ENCODE peak calls at places on chromosome 10, in seven cellular contexts. One of them, this sample, is unnamed. For H3K9me2, the result is how much of the 10 kb centered on the place peaks cover.

GRCh38 chr10:6543431-6544005 is 36.6 kb downstream of the PRKCQ start:
- DNase-seq in MM.1S: peak
- DNase-seq in HCT116: no peak
- DNase-seq in PC-9: no peak
- DNase-seq in hepatocyte: no peak
- DNase-seq in PC-3: no peak
- DNase-seq in GM23338: no peak
- DNase-seq in this sample: no peak

GRCh38 chr10:57846307-57847065 is 421.2 kb downstream of the IPMK start:
- DNase-seq in PC-3: no peak
- DNase-seq in HCT116: no peak
- DNase-seq in PC-9: no peak
- DNase-seq in GM23338: no peak
- DNase-seq in MM.1S: no peak
- DNase-seq in hepatocyte: no peak
- DNase-seq in this sample: no peak

GRCh38 chr10:49106451-49106850 is 8.9 kb downstream of the VSTM4 start:
- DNase-seq in PC-9: no peak
- DNase-seq in GM23338: no peak
- DNase-seq in MM.1S: no peak
- DNase-seq in HCT116: no peak
- DNase-seq in PC-3: no peak
- DNase-seq in hepatocyte: no peak
- DNase-seq in this sample: peak

GRCh38 chr10:22651276-22651980 is 63.0 kb downstream of the PIP4K2A start:
- DNase-seq in hepatocyte: no peak
- DNase-seq in PC-9: no peak
- DNase-seq in GM23338: no peak
- DNase-seq in MM.1S: no peak
- DNase-seq in PC-3: no peak
- DNase-seq in HCT116: no peak
- DNase-seq in this sample: no peak

GRCh38 chr10:73773152-73773879 is 8.5 kb upstream of the CHCHD1 start:
- DNase-seq in GM23338: no peak
- DNase-seq in hepatocyte: no peak
- DNase-seq in PC-3: no peak
- DNase-seq in HCT116: no peak
- DNase-seq in PC-9: no peak
- DNase-seq in MM.1S: no peak
- DNase-seq in this sample: peak

GRCh38 chr10:46515402-46516192 is 40.9 kb downstream of the GPRIN2 start:
- DNase-seq in hepatocyte: no peak
- DNase-seq in HCT116: no peak
- DNase-seq in PC-3: no peak
- DNase-seq in PC-9: no peak
- DNase-seq in MM.1S: no peak
- DNase-seq in GM23338: no peak
- DNase-seq in this sample: no peak

GRCh38 chr10:15293862-15294835 is 76.9 kb downstream of the FAM171A1 start:
- DNase-seq in MM.1S: no peak
- DNase-seq in hepatocyte: no peak
- DNase-seq in HCT116: no peak
- DNase-seq in PC-3: no peak
- DNase-seq in PC-9: no peak
- DNase-seq in GM23338: no peak
- DNase-seq in this sample: peak

GRCh38 chr10:58651040-58651439 is 138.4 kb downstream of the BICC1 start:
- DNase-seq in hepatocyte: peak
- DNase-seq in HCT116: no peak
- DNase-seq in MM.1S: no peak
- DNase-seq in GM23338: no peak
- DNase-seq in PC-3: no peak
- DNase-seq in PC-9: no peak
- DNase-seq in this sample: peak

GRCh38 chr10:22456486-22456885 is 111.2 kb downstream of the SPAG6 start:
- DNase-seq in hepatocyte: no peak
- DNase-seq in GM23338: no peak
- DNase-seq in MM.1S: no peak
- DNase-seq in PC-9: no peak
- DNase-seq in HCT116: no peak
- DNase-seq in PC-3: no peak
- DNase-seq in this sample: no peak

GRCh38 chr10:35993816-35994515 is 351.9 kb upstream of the FZD8 start:
- DNase-seq in PC-3: no peak
- DNase-seq in GM23338: no peak
- DNase-seq in HCT116: no peak
- DNase-seq in PC-9: no peak
- DNase-seq in MM.1S: no peak
- DNase-seq in hepatocyte: no peak
- DNase-seq in this sample: no peak

GRCh38 chr10:11684717-11685645 is 57.2 kb upstream of the ECHDC3 start:
- DNase-seq in PC-9: peak
- DNase-seq in MM.1S: peak
- DNase-seq in GM23338: no peak
- DNase-seq in hepatocyte: peak
- DNase-seq in HCT116: peak
- DNase-seq in PC-3: peak
- DNase-seq in this sample: peak

GRCh38 chr10:49298666-49298989 is 342 bp upstream of the C10orf71 start:
- DNase-seq in HCT116: no peak
- DNase-seq in PC-9: no peak
- DNase-seq in MM.1S: no peak
- DNase-seq in PC-3: peak
- DNase-seq in GM23338: peak
- DNase-seq in hepatocyte: no peak
- DNase-seq in this sample: peak

GRCh38 chr10:17216217-17216900 is 11.7 kb upstream of the VIM start:
- DNase-seq in HCT116: peak
- DNase-seq in hepatocyte: peak
- DNase-seq in PC-3: peak
- DNase-seq in GM23338: no peak
- DNase-seq in MM.1S: peak
- DNase-seq in PC-9: peak
- DNase-seq in this sample: peak

GRCh38 chr10:51162002-51162401 is 87.7 kb downstream of the PRKG1 start:
- DNase-seq in PC-3: no peak
- DNase-seq in GM23338: peak
- DNase-seq in HCT116: no peak
- DNase-seq in hepatocyte: no peak
- DNase-seq in MM.1S: no peak
- DNase-seq in PC-9: no peak
- DNase-seq in this sample: no peak

GRCh38 chr10:26700884-26701630 is 3.6 kb downstream of the PDSS1 start:
- DNase-seq in MM.1S: no peak
- DNase-seq in PC-9: no peak
- DNase-seq in hepatocyte: no peak
- DNase-seq in HCT116: no peak
- DNase-seq in GM23338: no peak
- DNase-seq in PC-3: no peak
- DNase-seq in this sample: no peak

DNA sequence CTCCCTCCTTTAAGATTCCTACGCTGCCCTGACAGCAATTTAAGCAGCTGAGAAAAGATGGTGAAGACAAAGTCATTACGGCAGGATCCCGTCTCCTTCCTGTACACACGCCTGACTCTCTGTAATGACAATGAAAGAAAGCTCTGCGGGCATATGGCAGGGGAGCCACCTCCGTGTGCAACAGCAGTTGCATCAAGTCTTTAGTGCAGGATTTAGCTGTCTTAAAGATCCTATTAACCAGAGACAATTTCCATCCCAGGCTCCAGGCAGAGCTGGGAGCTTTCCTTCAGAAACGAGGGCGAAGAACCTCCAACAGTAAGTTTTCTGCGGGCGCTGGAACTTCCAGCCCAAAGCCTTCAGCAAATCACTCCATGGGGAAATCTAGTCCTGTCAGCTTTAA is 75.1 kb downstream of the CTBP2 start:
- DNase-seq in PC-3: no peak
- DNase-seq in hepatocyte: no peak
- DNase-seq in MM.1S: no peak
- DNase-seq in HCT116: no peak
- DNase-seq in GM23338: no peak
- DNase-seq in PC-9: no peak
- DNase-seq in this sample: no peak
- H3K27ac ChIP-seq in PC-3: peak
- H3K27ac ChIP-seq in hepatocyte: peak
- H3K27ac ChIP-seq in MM.1S: no peak
- H3K27ac ChIP-seq in HCT116: peak
- H3K27ac ChIP-seq in GM23338: peak
- H3K27ac ChIP-seq in PC-9: peak
- H3K27ac ChIP-seq in this sample: no peak

DNA sequence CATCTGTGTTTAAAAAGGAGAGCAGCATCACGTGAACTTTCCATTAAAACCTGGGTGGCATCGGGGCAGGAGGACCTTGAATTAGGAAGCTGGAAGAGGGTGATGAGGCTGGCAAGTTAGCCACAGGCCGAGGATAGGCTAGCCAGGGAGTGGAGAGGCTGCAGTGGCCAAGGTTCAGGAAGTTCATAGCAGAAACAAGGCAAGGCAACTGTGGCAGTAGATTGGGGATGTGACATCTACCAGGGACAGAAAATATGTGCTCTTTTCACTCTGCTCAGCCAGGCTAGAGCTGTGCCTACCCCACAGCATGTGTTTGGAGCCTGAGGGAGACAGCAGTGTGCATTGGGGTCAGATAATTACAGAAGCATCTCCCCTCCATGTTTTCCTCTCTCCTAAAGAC is 2.2 kb upstream of the INPP5F start:
- DNase-seq in GM23338: no peak
- DNase-seq in hepatocyte: no peak
- DNase-seq in MM.1S: no peak
- DNase-seq in HCT116: no peak
- DNase-seq in PC-3: no peak
- DNase-seq in PC-9: no peak
- DNase-seq in this sample: no peak
- H3K9me2 ChIP-seq in GM23338: under half
- H3K9me2 ChIP-seq in hepatocyte: under half
- H3K9me2 ChIP-seq in MM.1S: under half
- H3K9me2 ChIP-seq in HCT116: under half
- H3K9me2 ChIP-seq in PC-3: under half
- H3K9me2 ChIP-seq in PC-9: under half
- H3K9me2 ChIP-seq in this sample: under half

GRCh38 chr10:117546020-117546629 is 3.6 kb downstream of the EMX2 start:
- DNase-seq in HCT116: no peak
- DNase-seq in MM.1S: no peak
- DNase-seq in GM23338: peak
- DNase-seq in PC-3: no peak
- DNase-seq in hepatocyte: no peak
- DNase-seq in PC-9: no peak
- DNase-seq in this sample: peak

GRCh38 chr10:117545141-117546019 is 2.8 kb downstream of the EMX2 start:
- DNase-seq in PC-3: no peak
- DNase-seq in HCT116: no peak
- DNase-seq in hepatocyte: no peak
- DNase-seq in MM.1S: no peak
- DNase-seq in GM23338: peak
- DNase-seq in PC-9: no peak
- DNase-seq in this sample: peak

GRCh38 chr10:117543999-117544728 is 1.6 kb downstream of the EMX2 start:
- DNase-seq in MM.1S: no peak
- DNase-seq in PC-9: no peak
- DNase-seq in GM23338: peak
- DNase-seq in PC-3: no peak
- DNase-seq in hepatocyte: no peak
- DNase-seq in HCT116: no peak
- DNase-seq in this sample: peak

GRCh38 chr10:117543245-117543998 is 876 bp downstream of the EMX2 start:
- DNase-seq in hepatocyte: peak
- DNase-seq in PC-9: no peak
- DNase-seq in GM23338: peak
- DNase-seq in PC-3: no peak
- DNase-seq in HCT116: no peak
- DNase-seq in MM.1S: no peak
- DNase-seq in this sample: peak

DNA sequence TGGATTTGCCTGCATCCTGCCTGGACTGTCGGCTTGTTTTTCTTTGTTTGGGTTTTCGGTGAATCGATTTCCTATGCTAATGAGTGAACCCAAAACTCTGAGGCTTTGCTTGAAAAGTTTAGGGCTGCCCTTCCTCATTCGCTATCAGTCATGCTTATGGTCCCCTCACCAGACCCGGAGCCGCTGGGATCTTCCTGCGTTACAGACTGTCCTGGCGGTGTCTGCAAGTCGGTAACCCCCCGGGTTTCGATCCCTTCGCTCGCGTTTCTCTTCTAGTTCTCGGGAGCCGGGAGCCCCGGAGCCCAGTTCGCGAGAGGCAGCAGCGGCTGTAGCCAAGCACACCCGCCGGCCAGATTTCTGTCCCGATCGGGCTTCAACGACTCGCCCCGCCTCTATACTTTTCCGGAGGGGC is 2.2 kb downstream of the EMX2 start:
- DNase-seq in PC-9: no peak
- DNase-seq in HCT116: no peak
- DNase-seq in MM.1S: no peak
- DNase-seq in PC-3: no peak
- DNase-seq in GM23338: peak
- DNase-seq in hepatocyte: no peak
- DNase-seq in this sample: peak
- TF ChIP-seq EZH2 in PC-9: no peak
- TF ChIP-seq EZH2 in HCT116: no peak
- TF ChIP-seq EZH2 in MM.1S: no peak
- TF ChIP-seq EZH2 in PC-3: no peak
- TF ChIP-seq EZH2 in GM23338: peak
- TF ChIP-seq EZH2 in hepatocyte: peak
- TF ChIP-seq EZH2 in this sample: no peak

DNA sequence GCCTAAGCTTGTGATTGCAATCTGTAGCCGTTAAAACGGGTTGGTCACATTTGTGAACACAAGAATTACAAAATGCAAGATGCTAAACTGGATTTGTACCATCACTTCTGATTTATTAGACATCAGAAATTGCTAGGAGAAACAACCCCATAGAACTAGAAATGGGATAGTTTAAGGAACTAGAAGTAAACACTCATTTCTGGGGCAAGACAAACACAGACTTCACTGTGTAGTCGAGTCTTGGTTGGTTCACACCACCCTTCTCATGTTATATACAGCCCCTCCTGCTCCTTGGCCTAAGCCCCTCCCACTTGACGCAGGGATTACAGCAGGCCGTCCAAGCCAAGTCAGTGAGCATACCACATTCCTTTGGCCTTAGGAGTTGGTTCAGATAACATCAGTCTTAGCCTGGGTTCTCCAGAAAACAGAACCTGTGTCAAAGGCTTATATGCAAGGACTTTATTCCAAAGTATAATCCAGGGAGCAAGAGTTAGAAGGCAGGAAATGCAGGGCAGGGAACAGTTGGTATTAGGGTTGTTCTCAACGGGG is 2.0 kb upstream of the NRAP start:
- DNase-seq in GM23338: peak
- DNase-seq in HCT116: no peak
- DNase-seq in PC-9: peak
- DNase-seq in MM.1S: no peak
- DNase-seq in hepatocyte: peak
- DNase-seq in PC-3: peak
- DNase-seq in this sample: peak
- H3K27ac ChIP-seq in GM23338: no peak
- H3K27ac ChIP-seq in HCT116: no peak
- H3K27ac ChIP-seq in PC-9: no peak
- H3K27ac ChIP-seq in MM.1S: no peak
- H3K27ac ChIP-seq in hepatocyte: no peak
- H3K27ac ChIP-seq in PC-3: no peak
- H3K27ac ChIP-seq in this sample: no peak

This sample was measured in GM23248.